ENCODE peak calls at places on chromosomes 4 and X, in nine cellular contexts. N is stomach, Y is hepatocyte, W is GM23248, S is adipocyte, C is mammary epithelial cell, F is lung, D is right atrium auricular region, K is breast epithelium. Z is an unnamed sample.
A peak's percentile ranks its signal among the peaks of the same experiment; 100 is the strongest.

GRCh38 chrX:129510331-129510730 is 13.0 kb downstream of the SMARCA1 start:
- DNase-seq in N (no peak), Y (no peak), W (no peak), S (no peak), C (no peak), F (no peak), D (no peak), K (no peak), Z (no peak)

GRCh38 chrX:54043084-54043483 is 1.2 kb downstream of the PHF8 start:
- DNase-seq in N (no peak), Y (no peak), W (peak; percentile 15), S (peak; percentile 19), C (no peak), F (no peak), D (no peak), K (no peak), Z (peak; percentile 8)

GRCh38 chr4:793109-793861 is 32.6 kb downstream of the CPLX1 start:
- DNase-seq in N (no peak), Y (no peak), W (peak; percentile 29), S (no peak), C (no peak), F (no peak), D (no peak), K (no peak), Z (no peak)

GRCh38 chr4:92952426-92952825 is 648.7 kb downstream of the GRID2 start:
- DNase-seq in N (no peak), Y (no peak), W (no peak), S (no peak), C (no peak), F (no peak), D (no peak), K (no peak), Z (no peak)

GRCh38 chr4:1637580-1638271 is 46.4 kb downstream of the FAM53A start:
- DNase-seq in N (no peak), Y (no peak), W (no peak), S (no peak), C (no peak), F (no peak), D (no peak), K (no peak), Z (no peak)

GRCh38 chrX:55451990-55452824 is at the start of gene MAGEH1:
- DNase-seq in N (peak; percentile 81), Y (peak; percentile 84), W (peak; percentile 87), S (peak; percentile 84), C (peak; percentile 45), F (peak; percentile 83), D (peak; percentile 80), K (peak; percentile 67), Z (peak; percentile 75)

GRCh38 chr4:48575964-48576363 is 85.9 kb downstream of the ZAR1 start:
- DNase-seq in N (no peak), Y (no peak), W (peak; percentile 46), S (peak; percentile 12), C (no peak), F (no peak), D (no peak), K (no peak), Z (no peak)

GRCh38 chr4:65669008-65669971 is 999 bp downstream of the EPHA5 start:
- DNase-seq in N (no peak), Y (peak; percentile 16), W (peak; percentile 11), S (peak; percentile 59), C (no peak), F (no peak), D (no peak), K (no peak), Z (no peak)

GRCh38 chr4:69920874-69921273 is 10.0 kb upstream of the CSN1S1 start:
- DNase-seq in N (no peak), Y (no peak), W (no peak), S (no peak), C (no peak), F (no peak), D (no peak), K (no peak), Z (no peak)

GRCh38 chr4:169270810-169271691 is at the start of gene SH3RF1:
- DNase-seq in N (peak; percentile 90), Y (peak; percentile 92), W (peak; percentile 95), S (peak; percentile 96), C (peak; percentile 90), F (peak; percentile 82), D (peak; percentile 87), K (peak; percentile 86), Z (peak; percentile 85)

GRCh38 chrX:138897621-138898492 is 186.3 kb upstream of the FGF13 start:
- DNase-seq in N (no peak), Y (no peak), W (peak; percentile 39), S (no peak), C (peak; percentile 35), F (no peak), D (no peak), K (no peak), Z (no peak)

GRCh38 chr4:153223418-153223792 is 19.2 kb downstream of the TRIM2 start:
- DNase-seq in N (no peak), Y (no peak), W (peak; percentile 47), S (peak; percentile 57), C (peak; percentile 27), F (no peak), D (no peak), K (no peak), Z (peak; percentile 32)

GRCh38 chrX:49272426-49272825 is 2.8 kb downstream of the PPP1R3F start:
- DNase-seq in N (no peak), Y (no peak), W (no peak), S (no peak), C (no peak), F (no peak), D (no peak), K (no peak), Z (no peak)

GRCh38 chrX:115531818-115532403 is 29.1 kb upstream of the PLS3 start:
- DNase-seq in N (no peak), Y (no peak), W (peak; percentile 38), S (no peak), C (peak; percentile 16), F (peak; percentile 32), D (no peak), K (no peak), Z (no peak)

GRCh38 chr4:152073738-152074137 is 312.9 kb upstream of the GATB start:
- DNase-seq in N (no peak), Y (peak; percentile 46), W (peak; percentile 58), S (no peak), C (peak; percentile 15), F (peak; percentile 82), D (peak; percentile 62), K (peak; percentile 24), Z (no peak)

GRCh38 chr4:149370002-149370401 is 445.6 kb downstream of the IQCM start:
- DNase-seq in N (no peak), Y (no peak), W (no peak), S (no peak), C (no peak), F (no peak), D (no peak), K (no peak), Z (no peak)

GRCh38 chr4:66741081-66741480 is 804.2 kb downstream of the CENPC start:
- DNase-seq in N (no peak), Y (no peak), W (no peak), S (peak; percentile 60), C (peak; percentile 70), F (no peak), D (no peak), K (no peak), Z (no peak)

GRCh38 chr4:64158648-64159326 is 250.5 kb downstream of the TECRL start:
- DNase-seq in N (peak; percentile 56), Y (peak; percentile 81), W (peak; percentile 65), S (peak; percentile 80), C (peak; percentile 43), F (peak; percentile 56), D (no peak), K (no peak), Z (peak; percentile 40)

GRCh38 chr4:166816901-166817300 is 417.4 kb downstream of the SPOCK3 start:
- DNase-seq in N (no peak), Y (peak; percentile 69), W (no peak), S (peak; percentile 4), C (peak; percentile 43), F (no peak), D (no peak), K (no peak), Z (peak; percentile 97)

GRCh38 chr4:40283968-40284367 is 51.2 kb upstream of the CHRNA9 start:
- DNase-seq in N (no peak), Y (no peak), W (peak; percentile 49), S (no peak), C (peak; percentile 41), F (no peak), D (no peak), K (no peak), Z (no peak)

GRCh38 chr4:109303141-109303499 is 662 bp upstream of the COL25A1 start:
- DNase-seq in N (no peak), Y (peak; percentile 35), W (peak; percentile 36), S (peak; percentile 19), C (no peak), F (no peak), D (peak; percentile 62), K (no peak), Z (peak; percentile 4)
- H3K4me3 ChIP-seq in N (peak overlapping the region; percentile 56), Y (peak overlapping the region; percentile 89), W (peak overlapping the region; percentile 71), S (peak overlapping the region; percentile 82), C (no peak overlapping the region), F (peak overlapping the region; percentile 40), D (peak overlapping the region; percentile 40), K (peak overlapping the region; percentile 51), Z (peak overlapping the region; percentile 23)

DNA sequence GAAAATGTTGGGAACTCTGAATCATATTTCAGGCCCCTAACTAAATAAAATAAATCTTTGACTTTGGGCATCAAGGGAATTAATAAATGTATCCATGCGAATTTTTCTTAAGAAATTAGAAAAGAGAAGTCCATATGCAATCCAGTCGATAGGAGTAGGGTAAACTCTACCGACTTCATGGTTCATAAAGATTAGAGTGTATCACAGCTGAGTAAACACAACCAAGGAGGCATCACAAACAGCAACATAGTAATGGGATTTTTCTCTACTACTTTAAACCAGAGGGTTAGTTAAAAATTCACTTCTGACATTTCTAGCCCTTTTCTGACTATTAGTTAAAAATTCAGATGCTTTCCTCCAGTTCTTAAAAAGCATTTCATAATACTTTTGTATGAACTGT is 19.9 kb downstream of the SEPTIN11 start:
- DNase-seq in N (no peak), Y (no peak), W (no peak), S (no peak), C (no peak), F (no peak), D (no peak), K (no peak), Z (no peak)
- H3K4me1 ChIP-seq in N (no peaks in the 10 kb centered on the region), Y (no peaks in the 10 kb centered on the region), W (peaks cover 43% of the 10 kb centered on the region), S (peaks cover 75% of the 10 kb centered on the region), C (no peaks in the 10 kb centered on the region), F (peaks cover 3% of the 10 kb centered on the region), D (no peaks in the 10 kb centered on the region), K (no peaks in the 10 kb centered on the region), Z (no peaks in the 10 kb centered on the region)

GRCh38 chr4:184807797-184808718 is 17.7 kb downstream of the ACSL1 start:
- DNase-seq in N (peak; percentile 49), Y (no peak), W (peak; percentile 61), S (peak; percentile 15), C (peak; percentile 68), F (no peak), D (no peak), K (peak; percentile 44), Z (no peak)
- H3K4me3 ChIP-seq in N (no peak overlapping the region), Y (no peak overlapping the region), W (no peak overlapping the region), S (peak overlapping the region; percentile 15), C (no peak overlapping the region), F (no peak overlapping the region), D (no peak overlapping the region), K (no peak overlapping the region), Z (no peak overlapping the region)

DNA sequence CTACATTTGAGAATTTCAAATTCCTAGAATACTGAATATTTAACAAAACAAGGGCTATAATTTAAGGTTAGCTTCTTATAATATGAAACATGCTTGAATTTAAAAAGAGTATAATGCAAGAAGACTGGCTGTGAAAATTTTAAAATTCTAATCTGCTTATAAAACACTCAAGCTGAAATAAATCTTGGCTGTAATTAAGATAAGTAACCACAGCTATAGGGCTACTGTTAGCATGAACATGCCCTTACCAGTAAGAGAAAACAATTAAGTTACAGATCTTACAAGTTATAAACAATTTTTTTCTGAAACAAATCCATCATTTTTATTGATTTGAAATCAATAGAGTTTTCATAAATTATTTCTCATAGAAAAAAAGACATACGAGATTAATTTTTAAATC is 148.2 kb downstream of the INPP4B start:
- DNase-seq in N (no peak), Y (no peak), W (no peak), S (no peak), C (no peak), F (no peak), D (no peak), K (no peak), Z (no peak)
- H3K4me1 ChIP-seq in N (peaks cover 18% of the 10 kb centered on the region), Y (no peaks in the 10 kb centered on the region), W (no peaks in the 10 kb centered on the region), S (no peaks in the 10 kb centered on the region), C (no peaks in the 10 kb centered on the region), F (peaks cover 17% of the 10 kb centered on the region), D (no peaks in the 10 kb centered on the region), K (no peaks in the 10 kb centered on the region), Z (no peaks in the 10 kb centered on the region)